ENCODE peak calls at places on chromosomes 13 and 19, in four cellular contexts. K is left colon, J is EL, M is neuronal stem cell. X is an unnamed sample.

GRCh38 chr13:92952161-92952560 is 274.4 kb upstream of the GPC6 start:
- DNase-seq in J (no peak), M (no peak), K (no peak), X (no peak)

GRCh38 chr13:29465741-29466293 is 129.7 kb downstream of the SLC7A1 start:
- DNase-seq in K (no peak), J (peak), M (no peak), X (peak)

GRCh38 chr13:52001120-52001731 is 10.0 kb downstream of the ATP7B start:
- DNase-seq in K (no peak), M (no peak), J (peak), X (no peak)

GRCh38 chr13:21149568-21149967 is 26.8 kb downstream of the SKA3 start:
- DNase-seq in J (no peak), K (no peak), M (no peak), X (no peak)

GRCh38 chr13:100442095-100442832 is 146.3 kb downstream of the GGACT start:
- DNase-seq in K (no peak), M (no peak), J (no peak), X (no peak)

GRCh38 chr19:39196860-39197562 is at the start of gene NCCRP1:
- DNase-seq in K (no peak), J (no peak), M (peak), X (no peak)

GRCh38 chr19:34096020-34096915 is 76.0 kb upstream of the LSM14A start:
- DNase-seq in K (no peak), M (peak), J (peak), X (no peak)

GRCh38 chr13:46615888-46616531 is 63.0 kb downstream of the LRCH1 start:
- DNase-seq in J (peak), K (no peak), M (no peak), X (no peak)

GRCh38 chr19:23286477-23286876 is 36.3 kb upstream of the ZNF724 start:
- DNase-seq in K (no peak), M (no peak), J (no peak), X (no peak)

GRCh38 chr13:40120781-40121180 is 465.3 kb downstream of the COG6 start:
- DNase-seq in M (no peak), J (peak), K (no peak), X (no peak)

GRCh38 chr13:54965881-54966280 is 1937.3 kb downstream of the OLFM4 start:
- DNase-seq in K (no peak), J (no peak), M (no peak), X (no peak)

GRCh38 chr13:45527699-45528462 is 63.1 kb downstream of the COG3 start:
- DNase-seq in K (no peak), M (no peak), J (peak), X (no peak)

GRCh38 chr13:30877335-30877734 is 28.7 kb upstream of the MEDAG start:
- DNase-seq in J (peak), M (no peak), K (no peak), X (no peak)

GRCh38 chr19:19751846-19752245 is 18.9 kb upstream of the ZNF14 start:
- DNase-seq in K (no peak), M (no peak), J (no peak), X (no peak)

GRCh38 chr19:7506385-7507328 is 9.2 kb upstream of the ZNF358 start:
- DNase-seq in M (peak), K (peak), J (peak), X (peak)

GRCh38 chr13:98142427-98143156 is at the start of gene FARP1:
- DNase-seq in K (peak), M (peak), J (peak), X (peak)

GRCh38 chr19:4969772-4970531 is 1.0 kb downstream of the KDM4B start:
- DNase-seq in M (peak), J (peak), K (peak), X (no peak)

GRCh38 chr13:42007844-42008243 is 40.6 kb upstream of the DGKH start:
- DNase-seq in J (peak), M (no peak), K (no peak), X (no peak)

GRCh38 chr19:28737021-28737525 is 475.9 kb downstream of the UQCRFS1 start:
- DNase-seq in J (peak), K (no peak), M (no peak), X (peak)

GRCh38 chr13:51738226-51738905 is 65.6 kb downstream of the DHRS12 start:
- DNase-seq in M (no peak), K (no peak), J (no peak), X (no peak)

GRCh38 chr19:1045247-1045603 is 5.3 kb downstream of the ABCA7 start:
- DNase-seq in K (peak), J (no peak), M (no peak), X (no peak)

GRCh38 chr19:29662604-29663404 is 2.5 kb upstream of the PLEKHF1 start:
- DNase-seq in J (peak), K (no peak), M (no peak), X (peak)

GRCh38 chr13:19958119-19959111 is at the start of gene ZMYM2:
- DNase-seq in M (peak), K (peak), J (peak), X (peak)

GRCh38 chr13:112934075-112934474 is 34.9 kb upstream of the MCF2L start:
- DNase-seq in M (no peak), K (no peak), J (no peak), X (no peak)

GRCh38 chr19:54364775-54365257 is at the start of gene LAIR1:
- DNase-seq in J (no peak), K (peak), M (no peak), X (no peak)

GRCh38 chr13:83503424-83503823 is 378.9 kb downstream of the SLITRK1 start:
- DNase-seq in K (no peak), J (peak), M (no peak), X (no peak)

X was measured in thyroid gland.